ENCODE peak calls at places on chromosomes 4 and X, in five cellular contexts. V is adrenal gland, U is OCI-LY7, E is RWPE2, F is choroid plexus epithelial cell. X is an unnamed sample.

GRCh38 chr4:55608591-55608990 is 16.5 kb upstream of the PDCL2 start:
- DNase-seq in V (no peak), U (no peak), E (no peak), F (no peak), X (peak; percentile 16)

GRCh38 chrX:109266034-109266433 is 215.9 kb downstream of the GUCY2F start:
- DNase-seq in V (no peak), U (no peak), E (no peak), F (no peak), X (no peak)

GRCh38 chr4:531721-532565 is 32.9 kb downstream of the PIGG start:
- DNase-seq in V (no peak), U (no peak), E (no peak), F (no peak), X (no peak)

GRCh38 chrX:9378980-9379696 is 85.7 kb upstream of the TBL1X start:
- DNase-seq in V (no peak), U (no peak), E (no peak), F (peak; percentile 54), X (peak; percentile 76)

GRCh38 chr4:4260185-4260751 is 12.2 kb upstream of the TMEM128 start:
- DNase-seq in V (no peak), U (peak; percentile 87), E (no peak), F (peak; percentile 88), X (peak; percentile 69)

GRCh38 chr4:40933272-40934053 is 183.7 kb downstream of the NSUN7 start:
- DNase-seq in V (no peak), U (no peak), E (no peak), F (peak; percentile 71), X (no peak)

GRCh38 chr4:117545042-117545441 is 459.7 kb upstream of the TRAM1L1 start:
- DNase-seq in V (no peak), U (no peak), E (no peak), F (no peak), X (no peak)

GRCh38 chrX:103730746-103731508 is 20.2 kb downstream of the TMEM31 start:
- DNase-seq in V (no peak), U (no peak), E (no peak), F (peak; percentile 94), X (peak; percentile 88)

GRCh38 chrX:40169193-40170086 is 71.7 kb upstream of the BCOR start:
- DNase-seq in V (peak; percentile 82), U (peak; percentile 92), E (no peak), F (peak; percentile 92), X (peak; percentile 72)

GRCh38 chrX:41085883-41086626 is 810 bp downstream of the USP9X start:
- DNase-seq in V (peak; percentile 70), U (peak; percentile 45), E (peak; percentile 38), F (peak; percentile 42), X (peak; percentile 50)

GRCh38 chr4:172514011-172514410 is 654.6 kb upstream of the GALNT7 start:
- DNase-seq in V (no peak), U (no peak), E (peak; percentile 59), F (peak; percentile 23), X (peak; percentile 42)

GRCh38 chr4:70802923-70803605 is 36.6 kb downstream of the GRSF1 start:
- DNase-seq in V (no peak), U (no peak), E (no peak), F (no peak), X (peak; percentile 25)

GRCh38 chrX:39827959-39828358 is 269.8 kb downstream of the BCOR start:
- DNase-seq in V (no peak), U (peak; percentile 74), E (no peak), F (no peak), X (no peak)

GRCh38 chrX:107450823-107451509 is 1.5 kb downstream of the FRMPD3 start:
- DNase-seq in V (no peak), U (peak; percentile 84), E (no peak), F (no peak), X (no peak)

GRCh38 chrX:19889582-19890342 is 2.4 kb upstream of the SH3KBP1 start:
- DNase-seq in V (peak; percentile 87), U (no peak), E (peak; percentile 70), F (peak; percentile 90), X (peak; percentile 82)
- TF ChIP-seq CTCF in V (no peak), U (peak; percentile 53), E (no peak), F (peak; percentile 21), X (peak; percentile 6)

GRCh38 chrX:153974003-153974725 is 1.6 kb downstream of the TMEM187 start:
- DNase-seq in V (peak; percentile 36), U (peak; percentile 17), E (no peak), F (no peak), X (no peak)
- H3K4me3 ChIP-seq in V (no peak overlapping the region), U (peak overlapping the region; percentile 78), E (no peak overlapping the region), F (no peak overlapping the region), X (no peak overlapping the region)

DNA sequence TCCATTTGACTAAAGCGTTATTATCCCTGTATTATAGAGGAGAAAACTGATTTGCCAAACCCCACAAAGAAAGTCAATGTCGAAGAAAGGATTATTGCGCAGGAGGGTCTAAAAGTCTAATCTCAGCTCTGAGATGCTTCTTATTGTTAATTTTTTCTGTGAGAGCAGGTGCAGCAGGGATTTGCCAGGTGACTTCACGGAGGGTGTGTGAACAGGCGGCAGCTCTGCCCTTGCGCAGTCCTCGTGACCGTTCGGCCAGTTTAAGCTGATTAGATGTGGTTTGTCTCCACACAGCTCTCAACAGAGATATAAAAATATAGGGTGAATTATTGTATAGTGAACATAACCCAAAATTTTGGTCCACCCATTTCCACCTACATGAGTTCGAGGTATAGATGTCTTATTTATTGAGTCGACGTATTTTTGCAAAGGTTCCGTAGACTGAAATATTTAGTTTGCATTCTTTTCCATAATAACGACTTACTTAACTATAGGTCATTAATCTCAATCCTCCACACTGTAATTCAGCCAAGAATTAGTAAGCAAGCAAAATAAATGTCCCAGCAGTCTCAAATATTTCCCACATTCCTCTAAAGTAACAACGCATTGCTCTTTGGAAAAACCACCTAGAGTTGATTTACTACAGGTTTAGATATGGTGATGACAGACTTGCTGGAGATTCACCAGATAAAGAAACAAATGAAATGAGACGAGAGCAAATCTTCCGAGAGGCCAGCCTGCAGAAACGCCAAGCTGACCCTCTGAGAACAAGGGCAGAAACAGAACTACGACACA is 28.7 kb downstream of the TENM3 start:
- DNase-seq in V (no peak), U (no peak), E (no peak), F (no peak), X (no peak)
- TF ChIP-seq CTCF in V (no peak), U (no peak), E (no peak), F (no peak), X (no peak)

DNA sequence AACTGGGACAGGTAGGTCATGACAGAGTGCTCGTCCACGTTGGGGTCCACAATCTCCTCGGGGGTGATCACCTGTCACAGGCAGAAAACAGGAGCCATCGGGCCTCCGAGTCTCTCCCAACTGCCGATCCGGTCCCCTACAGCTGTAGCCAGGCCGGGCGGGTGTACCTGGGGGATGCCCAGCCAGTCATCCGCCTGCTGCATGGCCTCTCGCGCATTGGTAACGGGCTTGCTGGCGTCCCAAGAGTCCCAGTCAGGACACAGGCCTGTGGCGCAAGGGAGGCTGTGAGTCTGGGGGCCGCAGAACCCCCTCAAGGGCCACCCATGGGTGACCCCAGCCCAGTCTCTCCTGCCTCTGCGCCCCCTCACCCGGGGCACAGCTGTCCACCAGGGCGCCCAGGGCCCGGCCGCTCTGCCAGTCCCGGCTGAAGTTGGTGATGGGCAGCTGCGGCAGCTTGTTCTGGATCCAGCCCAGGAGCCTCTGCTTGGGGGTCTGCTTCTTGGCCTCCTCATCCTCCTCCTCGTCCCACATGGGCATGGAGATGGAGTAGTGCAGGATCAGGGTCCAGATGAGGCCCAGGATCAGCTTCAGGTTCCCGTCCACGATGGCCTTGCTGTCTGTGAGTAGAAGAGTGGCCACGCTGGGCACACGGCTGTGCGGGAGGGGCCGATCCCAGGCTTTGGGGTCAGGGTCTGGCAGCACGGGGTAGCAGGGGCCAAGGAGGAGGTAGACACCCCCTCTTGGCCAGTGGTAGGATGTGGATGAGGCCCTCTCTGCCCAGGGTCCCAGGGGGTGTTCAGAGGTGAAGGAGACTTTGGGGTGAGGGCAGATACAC is 6.7 kb downstream of the FLNA start:
- DNase-seq in V (no peak), U (no peak), E (no peak), F (no peak), X (no peak)
- H3K4me3 ChIP-seq in V (no peak overlapping the region), U (no peak overlapping the region), E (no peak overlapping the region), F (peak overlapping the region; percentile 65), X (no peak overlapping the region)

GRCh38 chr4:162959056-162959455 is 207.6 kb downstream of the NAF1 start:
- DNase-seq in V (no peak), U (no peak), E (no peak), F (peak; percentile 45), X (peak; percentile 6)
- TF ChIP-seq CTCF in V (no peak), U (no peak), E (no peak), F (peak; percentile 51), X (no peak)

GRCh38 chrX:13719192-13719856 is 15.1 kb downstream of the TRAPPC2 start:
- DNase-seq in V (no peak), U (no peak), E (no peak), F (peak; percentile 22), X (no peak)
- H3K4me3 ChIP-seq in V (no peak overlapping the region), U (no peak overlapping the region), E (no peak overlapping the region), F (no peak overlapping the region), X (no peak overlapping the region)

GRCh38 chrX:74526786-74527185 is 87.6 kb downstream of the RLIM start:
- DNase-seq in V (peak; percentile 44), U (no peak), E (no peak), F (no peak), X (no peak)

GRCh38 chrX:74525116-74525515 is 89.3 kb downstream of the RLIM start:
- DNase-seq in V (no peak), U (no peak), E (no peak), F (no peak), X (no peak)

GRCh38 chrX:74531081-74531480 is 83.3 kb downstream of the RLIM start:
- DNase-seq in V (no peak), U (no peak), E (no peak), F (no peak), X (no peak)

GRCh38 chrX:74527344-74527743 is 87.1 kb downstream of the RLIM start:
- DNase-seq in V (no peak), U (no peak), E (no peak), F (no peak), X (no peak)

GRCh38 chrX:74529311-74529710 is 85.1 kb downstream of the RLIM start:
- DNase-seq in V (no peak), U (no peak), E (no peak), F (no peak), X (no peak)
- TF ChIP-seq CTCF in V (no peak), U (no peak), E (no peak), F (no peak), X (no peak)

DNA sequence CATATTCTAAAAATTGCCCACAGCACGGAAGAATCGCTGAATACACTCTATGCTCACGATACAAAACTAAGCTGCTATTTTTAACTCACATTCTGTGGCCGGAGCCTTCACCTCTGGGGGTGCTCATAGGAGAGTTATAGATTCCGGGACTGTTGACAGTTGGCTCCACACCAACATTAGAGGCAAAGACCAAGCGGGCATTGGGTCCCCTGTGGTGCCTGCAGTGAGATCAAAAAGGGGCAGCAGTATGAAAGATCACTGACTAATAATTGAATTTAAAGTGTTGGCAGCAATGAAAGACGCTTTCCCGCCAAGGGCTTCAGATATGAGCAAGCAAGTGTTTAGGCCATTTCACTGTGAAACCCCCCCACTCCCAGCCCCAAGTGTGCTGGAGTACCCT is 146.0 kb downstream of the TMEM144 start:
- DNase-seq in V (no peak), U (no peak), E (no peak), F (peak; percentile 44), X (no peak)
- H3K4me3 ChIP-seq in V (no peak overlapping the region), U (no peak overlapping the region), E (no peak overlapping the region), F (peak overlapping the region; percentile 2), X (no peak overlapping the region)

X was measured in epithelial cell of esophagus.